ENCODE peak calls at places on chromosomes 4 and X, in ten cellular contexts. One of them, this sample, is unnamed.

GRCh38 chr4:53991821-53992220 is 72.6 kb downstream of the CHIC2 start:
- DNase-seq in NB4: no peak
- DNase-seq in psoas muscle: no peak
- DNase-seq in tibial artery: no peak
- DNase-seq in fibroblast of lung: no peak
- DNase-seq in cardiac muscle cell: no peak
- DNase-seq in fibroblast of mammary gland: no peak
- DNase-seq in colonic mucosa: no peak
- DNase-seq in GM13976: no peak
- DNase-seq in bronchial epithelial cell: peak
- DNase-seq in this sample: no peak

GRCh38 chr4:149110499-149110898 is 668.3 kb upstream of the NR3C2 start:
- DNase-seq in cardiac muscle cell: no peak
- DNase-seq in bronchial epithelial cell: no peak
- DNase-seq in GM13976: no peak
- DNase-seq in psoas muscle: no peak
- DNase-seq in fibroblast of mammary gland: no peak
- DNase-seq in colonic mucosa: peak
- DNase-seq in NB4: no peak
- DNase-seq in fibroblast of lung: no peak
- DNase-seq in tibial artery: no peak
- DNase-seq in this sample: no peak

GRCh38 chr4:73698217-73698616 is 42.2 kb upstream of the CXCL8 start:
- DNase-seq in colonic mucosa: no peak
- DNase-seq in cardiac muscle cell: no peak
- DNase-seq in fibroblast of mammary gland: peak
- DNase-seq in psoas muscle: no peak
- DNase-seq in GM13976: no peak
- DNase-seq in fibroblast of lung: peak
- DNase-seq in NB4: peak
- DNase-seq in tibial artery: no peak
- DNase-seq in bronchial epithelial cell: peak
- DNase-seq in this sample: no peak

GRCh38 chr4:73222466-73223257 is 35.9 kb downstream of the ANKRD17 start:
- DNase-seq in tibial artery: no peak
- DNase-seq in NB4: peak
- DNase-seq in GM13976: peak
- DNase-seq in psoas muscle: no peak
- DNase-seq in bronchial epithelial cell: peak
- DNase-seq in colonic mucosa: peak
- DNase-seq in cardiac muscle cell: peak
- DNase-seq in fibroblast of mammary gland: peak
- DNase-seq in fibroblast of lung: peak
- DNase-seq in this sample: peak

GRCh38 chr4:5043579-5043978 is 7.7 kb upstream of the STK32B start:
- DNase-seq in GM13976: no peak
- DNase-seq in bronchial epithelial cell: no peak
- DNase-seq in NB4: no peak
- DNase-seq in cardiac muscle cell: no peak
- DNase-seq in fibroblast of mammary gland: no peak
- DNase-seq in colonic mucosa: no peak
- DNase-seq in psoas muscle: no peak
- DNase-seq in fibroblast of lung: no peak
- DNase-seq in tibial artery: no peak
- DNase-seq in this sample: no peak

GRCh38 chrX:12013220-12013619 is 125.1 kb upstream of the FRMPD4 start:
- DNase-seq in psoas muscle: no peak
- DNase-seq in fibroblast of lung: peak
- DNase-seq in bronchial epithelial cell: peak
- DNase-seq in GM13976: no peak
- DNase-seq in colonic mucosa: no peak
- DNase-seq in fibroblast of mammary gland: peak
- DNase-seq in cardiac muscle cell: no peak
- DNase-seq in tibial artery: no peak
- DNase-seq in NB4: no peak
- DNase-seq in this sample: peak

GRCh38 chr4:185467101-185467500 is 4.4 kb downstream of the CCDC110 start:
- DNase-seq in tibial artery: no peak
- DNase-seq in GM13976: no peak
- DNase-seq in psoas muscle: no peak
- DNase-seq in cardiac muscle cell: no peak
- DNase-seq in bronchial epithelial cell: no peak
- DNase-seq in NB4: no peak
- DNase-seq in colonic mucosa: no peak
- DNase-seq in fibroblast of lung: peak
- DNase-seq in fibroblast of mammary gland: peak
- DNase-seq in this sample: no peak

GRCh38 chrX:2497961-2498780 is 2.6 kb downstream of the DHRSX start:
- DNase-seq in bronchial epithelial cell: peak
- DNase-seq in fibroblast of lung: peak
- DNase-seq in tibial artery: peak
- DNase-seq in psoas muscle: no peak
- DNase-seq in NB4: no peak
- DNase-seq in fibroblast of mammary gland: peak
- DNase-seq in cardiac muscle cell: peak
- DNase-seq in colonic mucosa: peak
- DNase-seq in GM13976: no peak
- DNase-seq in this sample: no peak

GRCh38 chrX:28349888-28350287 is 237.4 kb upstream of the IL1RAPL1 start:
- DNase-seq in fibroblast of mammary gland: no peak
- DNase-seq in NB4: no peak
- DNase-seq in tibial artery: no peak
- DNase-seq in GM13976: no peak
- DNase-seq in cardiac muscle cell: no peak
- DNase-seq in fibroblast of lung: no peak
- DNase-seq in psoas muscle: no peak
- DNase-seq in colonic mucosa: no peak
- DNase-seq in bronchial epithelial cell: peak
- DNase-seq in this sample: no peak

GRCh38 chrX:2498781-2499302 is 1.9 kb downstream of the DHRSX start:
- DNase-seq in bronchial epithelial cell: peak
- DNase-seq in psoas muscle: no peak
- DNase-seq in GM13976: no peak
- DNase-seq in NB4: peak
- DNase-seq in colonic mucosa: peak
- DNase-seq in fibroblast of lung: peak
- DNase-seq in fibroblast of mammary gland: peak
- DNase-seq in cardiac muscle cell: peak
- DNase-seq in tibial artery: peak
- DNase-seq in this sample: peak

GRCh38 chrX:14922437-14922836 is 49.2 kb downstream of the MOSPD2 start:
- DNase-seq in fibroblast of mammary gland: peak
- DNase-seq in GM13976: no peak
- DNase-seq in colonic mucosa: no peak
- DNase-seq in cardiac muscle cell: peak
- DNase-seq in fibroblast of lung: peak
- DNase-seq in psoas muscle: no peak
- DNase-seq in tibial artery: no peak
- DNase-seq in bronchial epithelial cell: peak
- DNase-seq in NB4: no peak
- DNase-seq in this sample: peak

GRCh38 chrX:53269536-53270107 is 11.8 kb downstream of the IQSEC2 start:
- DNase-seq in fibroblast of lung: no peak
- DNase-seq in NB4: no peak
- DNase-seq in tibial artery: no peak
- DNase-seq in bronchial epithelial cell: no peak
- DNase-seq in psoas muscle: no peak
- DNase-seq in colonic mucosa: no peak
- DNase-seq in GM13976: no peak
- DNase-seq in fibroblast of mammary gland: no peak
- DNase-seq in cardiac muscle cell: no peak
- DNase-seq in this sample: no peak

GRCh38 chr4:972651-973424 is 531 bp downstream of the DGKQ start:
- DNase-seq in fibroblast of mammary gland: no peak
- DNase-seq in GM13976: peak
- DNase-seq in NB4: peak
- DNase-seq in psoas muscle: peak
- DNase-seq in bronchial epithelial cell: no peak
- DNase-seq in cardiac muscle cell: no peak
- DNase-seq in tibial artery: no peak
- DNase-seq in fibroblast of lung: no peak
- DNase-seq in colonic mucosa: peak
- DNase-seq in this sample: peak

GRCh38 chr4:185115827-185116232 is 27.2 kb upstream of the SLC25A4 start:
- DNase-seq in colonic mucosa: peak
- DNase-seq in GM13976: no peak
- DNase-seq in psoas muscle: peak
- DNase-seq in fibroblast of lung: peak
- DNase-seq in tibial artery: peak
- DNase-seq in cardiac muscle cell: peak
- DNase-seq in NB4: peak
- DNase-seq in bronchial epithelial cell: no peak
- DNase-seq in fibroblast of mammary gland: peak
- DNase-seq in this sample: peak

GRCh38 chr4:26321326-26322276 is 787 bp downstream of the RBPJ start:
- DNase-seq in psoas muscle: no peak
- DNase-seq in cardiac muscle cell: peak
- DNase-seq in fibroblast of lung: peak
- DNase-seq in bronchial epithelial cell: peak
- DNase-seq in tibial artery: peak
- DNase-seq in NB4: peak
- DNase-seq in colonic mucosa: peak
- DNase-seq in GM13976: no peak
- DNase-seq in fibroblast of mammary gland: no peak
- DNase-seq in this sample: no peak

GRCh38 chr4:127145001-127145400 is 487.8 kb upstream of the INTU start:
- DNase-seq in fibroblast of lung: no peak
- DNase-seq in fibroblast of mammary gland: no peak
- DNase-seq in psoas muscle: no peak
- DNase-seq in cardiac muscle cell: no peak
- DNase-seq in bronchial epithelial cell: no peak
- DNase-seq in colonic mucosa: no peak
- DNase-seq in GM13976: no peak
- DNase-seq in NB4: no peak
- DNase-seq in tibial artery: no peak
- DNase-seq in this sample: no peak

GRCh38 chr4:113406723-113407016 is 354.9 kb downstream of the CAMK2D start:
- DNase-seq in fibroblast of mammary gland: no peak
- DNase-seq in fibroblast of lung: no peak
- DNase-seq in colonic mucosa: no peak
- DNase-seq in NB4: no peak
- DNase-seq in bronchial epithelial cell: peak
- DNase-seq in GM13976: no peak
- DNase-seq in tibial artery: no peak
- DNase-seq in psoas muscle: no peak
- DNase-seq in cardiac muscle cell: no peak
- DNase-seq in this sample: no peak

GRCh38 chrX:46757593-46757992 is 1.3 kb downstream of the SLC9A7 start:
- DNase-seq in bronchial epithelial cell: peak
- DNase-seq in cardiac muscle cell: no peak
- DNase-seq in fibroblast of mammary gland: peak
- DNase-seq in tibial artery: no peak
- DNase-seq in colonic mucosa: no peak
- DNase-seq in GM13976: no peak
- DNase-seq in psoas muscle: no peak
- DNase-seq in fibroblast of lung: peak
- DNase-seq in NB4: no peak
- DNase-seq in this sample: no peak

GRCh38 chrX:75181721-75182120 is 25.6 kb upstream of the ABCB7 start:
- DNase-seq in cardiac muscle cell: no peak
- DNase-seq in GM13976: no peak
- DNase-seq in tibial artery: no peak
- DNase-seq in fibroblast of mammary gland: peak
- DNase-seq in psoas muscle: no peak
- DNase-seq in fibroblast of lung: peak
- DNase-seq in bronchial epithelial cell: peak
- DNase-seq in NB4: no peak
- DNase-seq in colonic mucosa: no peak
- DNase-seq in this sample: peak

GRCh38 chrX:135516376-135516775 is 4.1 kb upstream of the INTS6L start:
- DNase-seq in GM13976: no peak
- DNase-seq in fibroblast of lung: no peak
- DNase-seq in tibial artery: no peak
- DNase-seq in psoas muscle: no peak
- DNase-seq in NB4: peak
- DNase-seq in bronchial epithelial cell: no peak
- DNase-seq in fibroblast of mammary gland: no peak
- DNase-seq in cardiac muscle cell: no peak
- DNase-seq in colonic mucosa: no peak
- DNase-seq in this sample: no peak
- TF ChIP-seq CTCF in GM13976: no peak
- TF ChIP-seq CTCF in fibroblast of lung: no peak
- TF ChIP-seq CTCF in tibial artery: no peak
- TF ChIP-seq CTCF in psoas muscle: no peak
- TF ChIP-seq CTCF in NB4: peak
- TF ChIP-seq CTCF in bronchial epithelial cell: no peak
- TF ChIP-seq CTCF in fibroblast of mammary gland: peak
- TF ChIP-seq CTCF in cardiac muscle cell: no peak
- TF ChIP-seq CTCF in colonic mucosa: no peak
- TF ChIP-seq CTCF in this sample: peak

GRCh38 chr4:143025111-143025704 is 159.5 kb upstream of the USP38 start:
- DNase-seq in psoas muscle: no peak
- DNase-seq in fibroblast of lung: peak
- DNase-seq in GM13976: no peak
- DNase-seq in NB4: peak
- DNase-seq in tibial artery: no peak
- DNase-seq in bronchial epithelial cell: peak
- DNase-seq in cardiac muscle cell: peak
- DNase-seq in fibroblast of mammary gland: peak
- DNase-seq in colonic mucosa: no peak
- DNase-seq in this sample: peak
- TF ChIP-seq CTCF in psoas muscle: peak
- TF ChIP-seq CTCF in fibroblast of lung: peak
- TF ChIP-seq CTCF in GM13976: peak
- TF ChIP-seq CTCF in NB4: peak
- TF ChIP-seq CTCF in tibial artery: peak
- TF ChIP-seq CTCF in bronchial epithelial cell: no peak
- TF ChIP-seq CTCF in cardiac muscle cell: peak
- TF ChIP-seq CTCF in fibroblast of mammary gland: peak
- TF ChIP-seq CTCF in colonic mucosa: no peak
- TF ChIP-seq CTCF in this sample: peak

GRCh38 chr4:70901984-70902576 is at the start of gene MOB1B:
- DNase-seq in NB4: peak
- DNase-seq in cardiac muscle cell: peak
- DNase-seq in bronchial epithelial cell: peak
- DNase-seq in colonic mucosa: peak
- DNase-seq in tibial artery: peak
- DNase-seq in psoas muscle: peak
- DNase-seq in GM13976: peak
- DNase-seq in fibroblast of lung: peak
- DNase-seq in fibroblast of mammary gland: peak
- DNase-seq in this sample: peak
- TF ChIP-seq CTCF in NB4: no peak
- TF ChIP-seq CTCF in cardiac muscle cell: peak
- TF ChIP-seq CTCF in bronchial epithelial cell: peak
- TF ChIP-seq CTCF in colonic mucosa: peak
- TF ChIP-seq CTCF in tibial artery: peak
- TF ChIP-seq CTCF in psoas muscle: peak
- TF ChIP-seq CTCF in GM13976: no peak
- TF ChIP-seq CTCF in fibroblast of lung: no peak
- TF ChIP-seq CTCF in fibroblast of mammary gland: no peak
- TF ChIP-seq CTCF in this sample: peak

DNA sequence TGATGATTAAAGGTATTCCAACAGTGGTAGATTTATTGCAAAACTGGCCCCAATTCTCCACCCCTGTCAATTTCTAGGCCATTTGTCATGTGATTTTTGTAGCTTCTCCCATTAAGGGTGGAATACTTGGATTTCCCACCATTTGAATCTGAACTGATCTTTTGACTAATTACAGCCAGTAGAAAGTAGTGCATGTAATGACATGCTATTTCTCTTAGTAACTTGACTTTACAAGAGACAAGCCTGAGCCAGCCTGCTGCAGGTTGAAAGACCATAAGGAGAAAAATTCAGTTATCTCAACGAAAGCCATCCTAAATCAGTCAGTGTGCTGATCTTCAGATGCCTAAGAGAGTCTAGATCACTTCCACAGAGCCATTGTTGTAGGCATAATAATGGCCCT is 203.0 kb downstream of the EPHA5 start:
- DNase-seq in GM13976: no peak
- DNase-seq in tibial artery: no peak
- DNase-seq in fibroblast of lung: no peak
- DNase-seq in fibroblast of mammary gland: no peak
- DNase-seq in NB4: no peak
- DNase-seq in colonic mucosa: no peak
- DNase-seq in cardiac muscle cell: no peak
- DNase-seq in psoas muscle: no peak
- DNase-seq in bronchial epithelial cell: peak
- DNase-seq in this sample: no peak
- TF ChIP-seq CTCF in GM13976: no peak
- TF ChIP-seq CTCF in tibial artery: no peak
- TF ChIP-seq CTCF in fibroblast of lung: no peak
- TF ChIP-seq CTCF in fibroblast of mammary gland: no peak
- TF ChIP-seq CTCF in NB4: no peak
- TF ChIP-seq CTCF in colonic mucosa: no peak
- TF ChIP-seq CTCF in cardiac muscle cell: no peak
- TF ChIP-seq CTCF in psoas muscle: no peak
- TF ChIP-seq CTCF in bronchial epithelial cell: no peak
- TF ChIP-seq CTCF in this sample: no peak